ENCODE peak calls at places on chromosomes 1 and 21, in four cellular contexts. E is fibroblast of lung, R is endothelial cell, J is iris pigment epithelial cell. C is an unnamed sample.

GRCh38 chr1:181324797-181325616 is 158.3 kb upstream of the CACNA1E start:
- DNase-seq in E (no peak), R (no peak), J (no peak), C (no peak)

GRCh38 chr1:2561898-2562895 is 6.0 kb downstream of the TNFRSF14 start:
- DNase-seq in J (no peak), R (no peak), E (no peak), C (no peak)

GRCh38 chr1:194723067-194723466 is 1536.7 kb upstream of the B3GALT2 start:
- DNase-seq in J (no peak), E (peak), R (no peak), C (no peak)

GRCh38 chr1:59429651-59430050 is 132.8 kb downstream of the FGGY start:
- DNase-seq in R (no peak), E (no peak), J (no peak), C (no peak)

GRCh38 chr21:46250146-46250725 is 21.7 kb upstream of the LSS start:
- DNase-seq in E (peak), J (no peak), R (no peak), C (no peak)

GRCh38 chr1:26218906-26219494 is 15.0 kb upstream of the CEP85 start:
- DNase-seq in J (no peak), E (no peak), R (no peak), C (no peak)

GRCh38 chr1:29258974-29259801 is 22.9 kb downstream of the PTPRU start:
- DNase-seq in E (no peak), R (peak), J (peak), C (no peak)

GRCh38 chr1:63674865-63675815 is 81.9 kb downstream of the PGM1 start:
- DNase-seq in J (no peak), E (no peak), R (no peak), C (no peak)

GRCh38 chr1:155005076-155005971 is 2.7 kb downstream of the ZBTB7B start:
- DNase-seq in E (peak), R (no peak), J (no peak), C (peak)

GRCh38 chr1:6471969-6472368 is 6.0 kb upstream of the TNFRSF25 start:
- DNase-seq in E (no peak), R (no peak), J (no peak), C (no peak)

GRCh38 chr1:51644533-51645197 is 27.8 kb downstream of the OSBPL9 start:
- DNase-seq in R (no peak), E (peak), J (peak), C (no peak)

GRCh38 chr1:173122958-173123852 is 72.5 kb upstream of the TNFSF18 start:
- DNase-seq in J (peak), E (peak), R (peak), C (no peak)

GRCh38 chr21:37207441-37208009 is 59.6 kb downstream of the VPS26C start:
- DNase-seq in E (peak), R (no peak), J (peak), C (peak)

GRCh38 chr1:82485591-82486369 is 685.0 kb downstream of the ADGRL2 start:
- DNase-seq in E (peak), R (no peak), J (peak), C (no peak)

GRCh38 chr1:62832276-62832675 is 48.3 kb downstream of the ATG4C start:
- DNase-seq in E (no peak), R (no peak), J (no peak), C (no peak)

GRCh38 chr1:27137544-27138075 is 17.3 kb downstream of the SLC9A1 start:
- DNase-seq in R (no peak), J (no peak), E (no peak), C (peak)

GRCh38 chr1:27099154-27099903 is 55.6 kb downstream of the SLC9A1 start:
- DNase-seq in J (peak), E (peak), R (no peak), C (peak)

GRCh38 chr1:228416217-228416971 is at the start of gene TRIM17:
- DNase-seq in R (peak), E (no peak), J (no peak), C (peak)

GRCh38 chr1:197462539-197462938 is 194.5 kb downstream of the CRB1 start:
- DNase-seq in J (no peak), R (no peak), E (no peak), C (no peak)

GRCh38 chr1:27557596-27558340 is 46.2 kb downstream of the AHDC1 start:
- DNase-seq in J (no peak), E (no peak), R (no peak), C (no peak)

GRCh38 chr1:6208723-6209660 is 3.1 kb downstream of the RNF207 start:
- DNase-seq in E (peak), J (peak), R (peak), C (no peak)

GRCh38 chr1:202615501-202616354 is 94.5 kb downstream of the SYT2 start:
- DNase-seq in J (no peak), R (no peak), E (peak), C (peak)